ENCODE peak calls at places on chromosome 1, in ten cellular contexts. F is NCI-H1694; V is stimulated activated CD4-positive, alpha-beta T cell treated with anti-CD3 and anti-CD28 coated beads, Interleukin-1b, Interleukin-23, amount 100 ng/mL, for 4 hours; L is activated naive CD8-positive, alpha-beta T cell treated with anti-CD3 and anti-CD28 coated beads, Interleukin-2, amount 50 U/mL, for 24 hours; N is fibroblast of gingiva; U is Caki2; Z is NCI-H1092 treated with DMSO at 0.1 percent for 48 hours; A is NCI-H748 treated with DMSO at 0.1 percent for 48 hours; J is hypothalamus; P is uterus. I is an unnamed sample.

GRCh38 chr1:81220614-81221071 is 580.1 kb upstream of the ADGRL2 start:
- DNase-seq in F (no peak), V (no peak), L (no peak), N (no peak), U (no peak), Z (no peak), A (no peak), J (no peak), P (no peak), I (no peak)

GRCh38 chr1:20601123-20601825 is 12.4 kb downstream of the CDA start:
- DNase-seq in F (no peak), V (no peak), L (no peak), N (no peak), U (peak), Z (no peak), A (no peak), J (no peak), P (no peak), I (no peak)

GRCh38 chr1:110224240-110224995 is 14.3 kb downstream of the KCNC4 start:
- DNase-seq in F (no peak), V (no peak), L (no peak), N (no peak), U (no peak), Z (no peak), A (no peak), J (no peak), P (no peak), I (no peak)

GRCh38 chr1:70396607-70397006 is 14.5 kb upstream of the CTH start:
- DNase-seq in F (no peak), V (no peak), L (no peak), N (no peak), U (no peak), Z (no peak), A (no peak), J (no peak), P (no peak), I (no peak)

GRCh38 chr1:235011599-235012435 is 116.8 kb downstream of the TOMM20 start:
- DNase-seq in F (no peak), V (peak), L (peak), N (peak), U (peak), Z (no peak), A (no peak), J (no peak), P (peak), I (no peak)

GRCh38 chr1:205678286-205679111 is 1.8 kb downstream of the SLC45A3 start:
- DNase-seq in F (no peak), V (no peak), L (no peak), N (no peak), U (no peak), Z (no peak), A (no peak), J (no peak), P (peak), I (no peak)

GRCh38 chr1:3529099-3529729 is 74.7 kb downstream of the ARHGEF16 start:
- DNase-seq in F (no peak), V (no peak), L (no peak), N (peak), U (no peak), Z (peak), A (no peak), J (no peak), P (no peak), I (no peak)

GRCh38 chr1:154931940-154932487 is 4.5 kb downstream of the PMVK start:
- DNase-seq in F (no peak), V (no peak), L (no peak), N (no peak), U (peak), Z (no peak), A (no peak), J (no peak), P (no peak), I (no peak)

I was measured in NCI-H1105 treated with DMSO at 0.1 percent for 48 hours.